ENCODE peak calls at places on chromosomes 11 and 22, in five cellular contexts. One of them, this sample, is unnamed.
A peak's percentile ranks its signal among the peaks of the same experiment; 100 is the strongest.

GRCh38 chr11:127506647-127507046 is 506.1 kb upstream of the KIRREL3 start:
- DNase-seq in upper lobe of right lung: no peak
- DNase-seq in stimulated activated CD4-positive, alpha-beta T cell treated with anti-CD3 and anti-CD28 coated beads, Interleukin-2, amount 100 ng/mL, for 4 hours: no peak
- DNase-seq in A549: no peak
- DNase-seq in HEK293T: no peak
- DNase-seq in this sample: no peak

GRCh38 chr11:66951927-66952337 is 6.3 kb downstream of the PC start:
- DNase-seq in upper lobe of right lung: no peak
- DNase-seq in stimulated activated CD4-positive, alpha-beta T cell treated with anti-CD3 and anti-CD28 coated beads, Interleukin-2, amount 100 ng/mL, for 4 hours: no peak
- DNase-seq in A549: no peak
- DNase-seq in HEK293T: no peak
- DNase-seq in this sample: no peak

GRCh38 chr11:132184079-132184478 is 813.7 kb downstream of the NTM start:
- DNase-seq in upper lobe of right lung: no peak
- DNase-seq in stimulated activated CD4-positive, alpha-beta T cell treated with anti-CD3 and anti-CD28 coated beads, Interleukin-2, amount 100 ng/mL, for 4 hours: no peak
- DNase-seq in A549: no peak
- DNase-seq in HEK293T: no peak
- DNase-seq in this sample: no peak

GRCh38 chr11:95684701-95685100 is 104.9 kb downstream of the FAM76B start:
- DNase-seq in upper lobe of right lung: no peak
- DNase-seq in stimulated activated CD4-positive, alpha-beta T cell treated with anti-CD3 and anti-CD28 coated beads, Interleukin-2, amount 100 ng/mL, for 4 hours: no peak
- DNase-seq in A549: no peak
- DNase-seq in HEK293T: no peak
- DNase-seq in this sample: no peak

GRCh38 chr22:49936018-49936972 is 17.9 kb downstream of the CRELD2 start:
- DNase-seq in upper lobe of right lung: peak; percentile 98
- DNase-seq in stimulated activated CD4-positive, alpha-beta T cell treated with anti-CD3 and anti-CD28 coated beads, Interleukin-2, amount 100 ng/mL, for 4 hours: peak; percentile 98
- DNase-seq in A549: peak; percentile 86
- DNase-seq in HEK293T: peak; percentile 35
- DNase-seq in this sample: peak; percentile 82

GRCh38 chr11:62125881-62126280 is 2.1 kb downstream of the INCENP start:
- DNase-seq in upper lobe of right lung: no peak
- DNase-seq in stimulated activated CD4-positive, alpha-beta T cell treated with anti-CD3 and anti-CD28 coated beads, Interleukin-2, amount 100 ng/mL, for 4 hours: no peak
- DNase-seq in A549: no peak
- DNase-seq in HEK293T: no peak
- DNase-seq in this sample: no peak

GRCh38 chr11:60887531-60887930 is 18.9 kb downstream of the PRPF19 start:
- DNase-seq in upper lobe of right lung: no peak
- DNase-seq in stimulated activated CD4-positive, alpha-beta T cell treated with anti-CD3 and anti-CD28 coated beads, Interleukin-2, amount 100 ng/mL, for 4 hours: no peak
- DNase-seq in A549: peak; percentile 53
- DNase-seq in HEK293T: peak; percentile 51
- DNase-seq in this sample: peak; percentile 62

GRCh38 chr11:110077866-110078325 is 15.3 kb upstream of the ZC3H12C start:
- DNase-seq in upper lobe of right lung: no peak
- DNase-seq in stimulated activated CD4-positive, alpha-beta T cell treated with anti-CD3 and anti-CD28 coated beads, Interleukin-2, amount 100 ng/mL, for 4 hours: no peak
- DNase-seq in A549: no peak
- DNase-seq in HEK293T: no peak
- DNase-seq in this sample: no peak

GRCh38 chr11:78715639-78716311 is 141.1 kb upstream of the NARS2 start:
- DNase-seq in upper lobe of right lung: peak; percentile 75
- DNase-seq in stimulated activated CD4-positive, alpha-beta T cell treated with anti-CD3 and anti-CD28 coated beads, Interleukin-2, amount 100 ng/mL, for 4 hours: no peak
- DNase-seq in A549: peak; percentile 65
- DNase-seq in HEK293T: peak; percentile 72
- DNase-seq in this sample: peak; percentile 79

GRCh38 chr11:2271077-2271326 is 614 bp upstream of the ASCL2 start:
- DNase-seq in upper lobe of right lung: peak; percentile 85
- DNase-seq in stimulated activated CD4-positive, alpha-beta T cell treated with anti-CD3 and anti-CD28 coated beads, Interleukin-2, amount 100 ng/mL, for 4 hours: peak; percentile 68
- DNase-seq in A549: no peak
- DNase-seq in HEK293T: no peak
- DNase-seq in this sample: peak; percentile 2

GRCh38 chr11:73760066-73760679 is 701 bp downstream of the RAB6A start:
- DNase-seq in upper lobe of right lung: peak; percentile 81
- DNase-seq in stimulated activated CD4-positive, alpha-beta T cell treated with anti-CD3 and anti-CD28 coated beads, Interleukin-2, amount 100 ng/mL, for 4 hours: no peak
- DNase-seq in A549: peak; percentile 48
- DNase-seq in HEK293T: peak; percentile 33
- DNase-seq in this sample: peak; percentile 36

GRCh38 chr11:122756417-122756816 is 81.9 kb upstream of the CRTAM start:
- DNase-seq in upper lobe of right lung: peak; percentile 75
- DNase-seq in stimulated activated CD4-positive, alpha-beta T cell treated with anti-CD3 and anti-CD28 coated beads, Interleukin-2, amount 100 ng/mL, for 4 hours: peak; percentile 29
- DNase-seq in A549: no peak
- DNase-seq in HEK293T: no peak
- DNase-seq in this sample: peak; percentile 14

GRCh38 chr11:3614742-3615171 is 27.0 kb downstream of the ART5 start:
- DNase-seq in upper lobe of right lung: peak; percentile 71
- DNase-seq in stimulated activated CD4-positive, alpha-beta T cell treated with anti-CD3 and anti-CD28 coated beads, Interleukin-2, amount 100 ng/mL, for 4 hours: peak; percentile 28
- DNase-seq in A549: no peak
- DNase-seq in HEK293T: no peak
- DNase-seq in this sample: no peak

GRCh38 chr11:111352935-111353695 is 26.0 kb downstream of the POU2AF1 start:
- DNase-seq in upper lobe of right lung: no peak
- DNase-seq in stimulated activated CD4-positive, alpha-beta T cell treated with anti-CD3 and anti-CD28 coated beads, Interleukin-2, amount 100 ng/mL, for 4 hours: no peak
- DNase-seq in A549: no peak
- DNase-seq in HEK293T: no peak
- DNase-seq in this sample: no peak

GRCh38 chr11:64970731-64971151 is 1.2 kb downstream of the MAJIN start:
- DNase-seq in upper lobe of right lung: no peak
- DNase-seq in stimulated activated CD4-positive, alpha-beta T cell treated with anti-CD3 and anti-CD28 coated beads, Interleukin-2, amount 100 ng/mL, for 4 hours: peak; percentile 16
- DNase-seq in A549: peak; percentile 53
- DNase-seq in HEK293T: no peak
- DNase-seq in this sample: no peak

GRCh38 chr11:117984471-117984870 is 1.7 kb upstream of the IL10RA start:
- DNase-seq in upper lobe of right lung: no peak
- DNase-seq in stimulated activated CD4-positive, alpha-beta T cell treated with anti-CD3 and anti-CD28 coated beads, Interleukin-2, amount 100 ng/mL, for 4 hours: no peak
- DNase-seq in A549: no peak
- DNase-seq in HEK293T: no peak
- DNase-seq in this sample: no peak

GRCh38 chr22:41052661-41053490 is 39.5 kb upstream of the EP300 start:
- DNase-seq in upper lobe of right lung: no peak
- DNase-seq in stimulated activated CD4-positive, alpha-beta T cell treated with anti-CD3 and anti-CD28 coated beads, Interleukin-2, amount 100 ng/mL, for 4 hours: no peak
- DNase-seq in A549: no peak
- DNase-seq in HEK293T: no peak
- DNase-seq in this sample: no peak

GRCh38 chr11:113014262-113014661 is 53.0 kb downstream of the NCAM1 start:
- DNase-seq in upper lobe of right lung: no peak
- DNase-seq in stimulated activated CD4-positive, alpha-beta T cell treated with anti-CD3 and anti-CD28 coated beads, Interleukin-2, amount 100 ng/mL, for 4 hours: no peak
- DNase-seq in A549: no peak
- DNase-seq in HEK293T: peak; percentile 69
- DNase-seq in this sample: no peak

GRCh38 chr11:94194712-94195111 is 66.1 kb downstream of the PANX1 start:
- DNase-seq in upper lobe of right lung: no peak
- DNase-seq in stimulated activated CD4-positive, alpha-beta T cell treated with anti-CD3 and anti-CD28 coated beads, Interleukin-2, amount 100 ng/mL, for 4 hours: no peak
- DNase-seq in A549: no peak
- DNase-seq in HEK293T: no peak
- DNase-seq in this sample: no peak

GRCh38 chr11:44777537-44778199 is 50.9 kb downstream of the TSPAN18 start:
- DNase-seq in upper lobe of right lung: no peak
- DNase-seq in stimulated activated CD4-positive, alpha-beta T cell treated with anti-CD3 and anti-CD28 coated beads, Interleukin-2, amount 100 ng/mL, for 4 hours: no peak
- DNase-seq in A549: no peak
- DNase-seq in HEK293T: no peak
- DNase-seq in this sample: no peak

This sample was measured in endothelial cell.